ENCODE peak calls at places on chromosome 19, in seven cellular contexts. K is heart right ventricle; Q is neuronal stem cell; C is CD8-positive, alpha-beta memory T cell; M is endodermal cell; N is colonic mucosa; R is right lobe of liver. P is an unnamed sample. For H3K36me3, the result is how much of the 10 kb centered on the place peaks cover.

GRCh38 chr19:51333836-51334460 is 8.0 kb downstream of the VSIG10L start:
- DNase-seq in K (no peak), Q (no peak), C (no peak), M (peak), N (no peak), R (no peak), P (no peak)

GRCh38 chr19:22735911-22736645 is 47.9 kb downstream of the ZNF99 start:
- DNase-seq in K (no peak), Q (no peak), C (no peak), M (no peak), N (no peak), R (peak), P (no peak)

GRCh38 chr19:39052243-39052746 is 19.9 kb upstream of the FBXO27 start:
- DNase-seq in K (peak), Q (peak), C (peak), M (peak), N (peak), R (peak), P (peak)

GRCh38 chr19:29668746-29669609 is 3.7 kb downstream of the PLEKHF1 start:
- DNase-seq in K (no peak), Q (no peak), C (no peak), M (no peak), N (no peak), R (peak), P (peak)

GRCh38 chr19:49224856-49225255 is 67.3 kb downstream of the TRPM4 start:
- DNase-seq in K (no peak), Q (peak), C (no peak), M (peak), N (peak), R (peak), P (no peak)

GRCh38 chr19:32779082-32779481 is 59.5 kb downstream of the TDRD12 start:
- DNase-seq in K (no peak), Q (no peak), C (no peak), M (no peak), N (no peak), R (no peak), P (no peak)

GRCh38 chr19:52307275-52307674 is 10.3 kb downstream of the ZNF480 start:
- DNase-seq in K (no peak), Q (peak), C (no peak), M (peak), N (no peak), R (no peak), P (no peak)

GRCh38 chr19:51259348-51260245 is 8.7 kb downstream of the SIGLECL1 start:
- DNase-seq in K (peak), Q (peak), C (no peak), M (peak), N (peak), R (no peak), P (no peak)

GRCh38 chr19:16070366-16070990 is 5.8 kb upstream of the TPM4 start:
- DNase-seq in K (peak), Q (no peak), C (peak), M (peak), N (peak), R (peak), P (peak)

GRCh38 chr19:56916528-56916927 is 76.0 kb upstream of the PEG3 start:
- DNase-seq in K (no peak), Q (no peak), C (no peak), M (no peak), N (no peak), R (no peak), P (no peak)

GRCh38 chr19:54017266-54017665 is 25.8 kb downstream of the CACNG6 start:
- DNase-seq in K (no peak), Q (no peak), C (no peak), M (no peak), N (no peak), R (no peak), P (no peak)

GRCh38 chr19:28971011-28971410 is 241.9 kb downstream of the UQCRFS1 start:
- DNase-seq in K (no peak), Q (no peak), C (no peak), M (peak), N (no peak), R (no peak), P (no peak)

GRCh38 chr19:48715276-48715675 is 4.2 kb downstream of the MAMSTR start:
- DNase-seq in K (peak), Q (no peak), C (no peak), M (peak), N (peak), R (no peak), P (no peak)

GRCh38 chr19:43476606-43477005 is 11.2 kb upstream of the LYPD3 start:
- DNase-seq in K (no peak), Q (no peak), C (no peak), M (no peak), N (no peak), R (no peak), P (no peak)

GRCh38 chr19:48644839-48645651 is 942 bp downstream of the CA11 start:
- DNase-seq in K (peak), Q (peak), C (peak), M (peak), N (peak), R (peak), P (peak)

GRCh38 chr19:41310031-41310831 is at the start of gene CCDC97:
- DNase-seq in K (peak), Q (peak), C (peak), M (peak), N (peak), R (peak), P (peak)

GRCh38 chr19:48330012-48330681 is 4.8 kb downstream of the EMP3 start:
- DNase-seq in K (peak), Q (peak), C (peak), M (peak), N (peak), R (peak), P (peak)

GRCh38 chr19:44777715-44778347 is at the start of gene CBLC:
- DNase-seq in K (no peak), Q (no peak), C (no peak), M (peak), N (peak), R (peak), P (peak)

GRCh38 chr19:57103573-57104277 is 16.1 kb upstream of the USP29 start:
- DNase-seq in K (peak), Q (peak), C (peak), M (peak), N (peak), R (no peak), P (no peak)

GRCh38 chr19:42255766-42256750 is 1.1 kb upstream of the ERF start:
- DNase-seq in K (peak), Q (peak), C (no peak), M (peak), N (peak), R (peak), P (peak)

GRCh38 chr19:48926909-48927308 is 6.6 kb upstream of the DHDH start:
- DNase-seq in K (peak), Q (no peak), C (no peak), M (no peak), N (peak), R (no peak), P (peak)

GRCh38 chr19:13208131-13208963 is 58.1 kb downstream of the IER2 start:
- DNase-seq in K (peak), Q (no peak), C (peak), M (peak), N (peak), R (no peak), P (peak)

GRCh38 chr19:54190942-54191670 is at the start of gene TSEN34:
- DNase-seq in K (no peak), Q (peak), C (peak), M (peak), N (peak), R (peak), P (peak)

GRCh38 chr19:23312515-23312914 is 62.3 kb upstream of the ZNF724 start:
- DNase-seq in K (no peak), Q (no peak), C (no peak), M (no peak), N (no peak), R (no peak), P (no peak)

GRCh38 chr19:3868770-3869456 is at the start of gene ZFR2:
- DNase-seq in K (no peak), Q (no peak), C (no peak), M (peak), N (no peak), R (no peak), P (no peak)

GRCh38 chr19:4976412-4977298 is 7.7 kb downstream of the KDM4B start:
- DNase-seq in K (peak), Q (no peak), C (no peak), M (peak), N (peak), R (peak), P (peak)

GRCh38 chr19:39246951-39247669 is 1.5 kb downstream of the IFNL4 start:
- DNase-seq in K (peak), Q (no peak), C (no peak), M (peak), N (peak), R (no peak), P (peak)

GRCh38 chr19:6032381-6032780 is 54.4 kb upstream of the RANBP3 start:
- DNase-seq in K (no peak), Q (no peak), C (no peak), M (no peak), N (no peak), R (no peak), P (peak)

GRCh38 chr19:47699360-47699917 is 13.8 kb upstream of the EHD2 start:
- DNase-seq in K (no peak), Q (peak), C (no peak), M (peak), N (peak), R (no peak), P (no peak)

GRCh38 chr19:13996928-13997636 is 9.0 kb downstream of the RFX1 start:
- DNase-seq in K (no peak), Q (no peak), C (no peak), M (no peak), N (no peak), R (no peak), P (peak)

GRCh38 chr19:2477141-2477710 is 1.3 kb downstream of the GADD45B start:
- DNase-seq in K (peak), Q (no peak), C (no peak), M (peak), N (peak), R (peak), P (peak)

GRCh38 chr19:34503546-34504272 is 22.2 kb downstream of the WTIP start:
- DNase-seq in K (no peak), Q (no peak), C (no peak), M (no peak), N (no peak), R (no peak), P (peak)
- H3K36me3 ChIP-seq in K (under half), Q (under half), C (under half), M (under half), N (under half), R (under half), P (under half)

GRCh38 chr19:35254341-35255297 is 5.8 kb downstream of the LSR start:
- DNase-seq in K (no peak), Q (no peak), C (no peak), M (no peak), N (peak), R (no peak), P (peak)
- H3K36me3 ChIP-seq in K (under half), Q (under half), C (under half), M (half or more), N (under half), R (under half), P (under half)

DNA sequence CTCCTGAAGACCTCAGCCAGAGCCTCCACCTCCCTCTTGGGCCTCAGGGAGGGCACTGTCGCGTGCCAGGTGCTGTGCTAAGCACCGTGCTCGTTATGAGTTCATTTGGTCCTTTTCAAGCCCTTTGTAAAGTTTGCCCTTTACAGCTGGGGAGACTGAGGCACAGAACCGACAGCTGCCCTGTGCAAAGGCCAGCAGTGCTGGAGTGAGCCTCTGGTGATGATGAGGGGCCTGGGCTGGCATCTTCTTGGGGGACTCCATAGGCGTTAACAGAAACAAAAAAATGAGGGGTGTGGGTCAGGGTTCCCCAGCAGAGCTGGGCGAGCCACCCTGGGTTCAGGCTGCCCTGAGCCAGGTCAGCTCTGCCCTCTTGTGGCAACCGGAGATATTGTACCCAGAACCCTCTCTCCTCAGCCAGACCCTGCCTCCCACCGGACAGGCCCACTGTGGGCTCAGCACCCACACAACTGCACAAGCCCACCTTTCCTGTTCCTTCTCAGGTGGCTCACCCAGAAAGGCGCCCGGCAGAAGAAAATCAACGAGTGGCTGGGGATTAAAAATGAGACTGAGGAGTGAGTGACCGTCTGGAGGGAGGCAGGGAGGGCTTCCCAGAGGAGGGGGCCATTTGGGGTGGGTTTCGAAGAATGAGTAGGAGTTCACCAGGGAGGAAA is 5.5 kb upstream of the IFI30 start:
- DNase-seq in K (no peak), Q (no peak), C (peak), M (peak), N (no peak), R (no peak), P (peak)
- H3K36me3 ChIP-seq in K (half or more), Q (half or more), C (under half), M (under half), N (under half), R (under half), P (under half)

GRCh38 chr19:18859676-18860301 is 28.0 kb downstream of the UPF1 start:
- DNase-seq in K (peak), Q (no peak), C (no peak), M (no peak), N (peak), R (peak), P (no peak)
- H3K36me3 ChIP-seq in K (half or more), Q (half or more), C (half or more), M (half or more), N (half or more), R (half or more), P (half or more)

DNA sequence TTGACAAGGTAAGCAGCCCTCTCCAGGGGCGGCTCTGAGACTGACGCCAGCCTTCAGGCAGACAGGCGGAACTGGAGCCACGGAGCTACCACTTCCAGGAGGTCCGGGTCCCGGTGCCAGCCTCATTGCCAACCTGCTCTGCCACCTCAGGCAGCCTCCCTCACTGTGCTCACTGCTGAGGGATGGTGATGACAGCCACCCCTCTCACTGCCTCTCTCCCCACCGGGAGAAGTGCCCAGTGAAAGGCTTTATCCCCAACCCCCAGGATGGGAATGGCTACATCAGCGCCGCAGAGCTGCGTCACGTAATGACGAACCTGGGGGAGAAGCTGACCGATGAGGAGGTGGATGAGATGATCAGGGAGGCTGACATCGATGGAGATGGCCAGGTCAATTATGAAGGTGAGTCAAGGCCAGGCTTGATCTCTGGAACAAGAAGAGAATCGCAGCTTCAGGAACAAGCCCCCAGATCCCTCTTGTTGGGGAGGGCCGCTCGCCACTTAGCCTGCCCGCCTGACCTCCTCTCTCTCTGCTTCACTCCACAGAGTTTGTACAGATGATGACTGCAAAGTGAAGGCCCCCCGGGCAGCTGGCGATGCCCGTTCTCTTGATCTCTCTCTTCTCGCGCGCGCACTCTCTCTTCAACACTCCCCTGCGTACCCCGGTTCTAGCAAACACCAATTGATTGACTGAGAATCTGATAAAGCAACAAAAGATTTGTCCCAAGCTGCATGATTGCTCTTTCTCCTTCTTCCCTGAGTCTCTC is 7.6 kb downstream of the CALM3 start:
- DNase-seq in K (no peak), Q (no peak), C (no peak), M (peak), N (peak), R (peak), P (peak)
- H3K36me3 ChIP-seq in K (under half), Q (half or more), C (under half), M (half or more), N (under half), R (under half), P (under half)

DNA sequence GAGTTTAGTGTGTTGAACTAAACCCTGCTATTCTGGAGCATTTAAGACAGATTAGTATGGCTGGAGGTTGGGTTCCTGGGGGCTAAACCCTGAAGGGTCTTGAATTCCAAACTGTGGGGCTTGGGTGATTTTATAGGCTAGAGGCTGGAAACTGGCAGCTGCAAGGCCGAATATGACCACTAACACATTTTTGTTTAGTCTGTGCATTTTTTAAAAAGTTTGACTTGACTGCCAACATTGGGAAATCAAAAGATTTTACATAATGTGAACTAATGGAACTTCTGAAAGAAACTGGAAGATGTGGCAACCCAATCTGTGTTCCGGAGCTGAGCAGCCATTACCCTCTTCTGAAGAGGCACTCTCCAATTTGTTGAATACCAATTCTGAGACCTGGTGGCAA is 5.1 kb downstream of the ZNF784 start:
- DNase-seq in K (no peak), Q (no peak), C (no peak), M (no peak), N (no peak), R (no peak), P (no peak)
- H3K36me3 ChIP-seq in K (under half), Q (half or more), C (under half), M (under half), N (under half), R (under half), P (under half)

P was measured in upper lobe of right lung.